ENCODE peak calls at places on chromosome 18, in four cellular contexts. Z is ovary, I is hepatocyte, J is colonic mucosa. K is an unnamed sample. For H3K27me3, the result is how much of the 10 kb centered on the place peaks cover.

GRCh38 chr18:54392621-54393023 is 34.9 kb downstream of the C18orf54 start:
- DNase-seq in J (no peak), Z (no peak), I (peak), K (no peak)

GRCh38 chr18:3305354-3305762 is 43.4 kb downstream of the MYL12B start:
- DNase-seq in Z (no peak), J (no peak), I (no peak), K (no peak)

GRCh38 chr18:74834424-74835309 is 237.0 kb downstream of the ZNF407 start:
- DNase-seq in Z (no peak), I (no peak), J (no peak), K (no peak)

GRCh38 chr18:74131124-74131523 is 16.5 kb downstream of the FBXO15 start:
- DNase-seq in J (no peak), I (no peak), Z (no peak), K (no peak)

GRCh38 chr18:58785171-58785805 is 79.4 kb upstream of the ZNF532 start:
- DNase-seq in Z (peak), I (peak), J (peak), K (no peak)

GRCh38 chr18:63290456-63291200 is 28.9 kb downstream of the BCL2 start:
- DNase-seq in J (no peak), I (no peak), Z (no peak), K (no peak)

GRCh38 chr18:75915941-75916640 is 488.6 kb upstream of the SMIM21 start:
- DNase-seq in Z (peak), J (no peak), I (peak), K (peak)

GRCh38 chr18:64720781-64721464 is 572.0 kb upstream of the LINC00305 start:
- DNase-seq in J (peak), Z (no peak), I (peak), K (no peak)

GRCh38 chr18:32909798-32910561 is 137.2 kb upstream of the KLHL14 start:
- DNase-seq in J (no peak), I (no peak), Z (no peak), K (no peak)

GRCh38 chr18:25360301-25360899 is 8.4 kb upstream of the ZNF521 start:
- DNase-seq in I (no peak), Z (no peak), J (no peak), K (no peak)

GRCh38 chr18:369224-370010 is 101.6 kb upstream of the THOC1 start:
- DNase-seq in I (no peak), J (no peak), Z (no peak), K (no peak)

GRCh38 chr18:323253-323622 is 55.4 kb upstream of the THOC1 start:
- DNase-seq in J (no peak), Z (no peak), I (peak), K (no peak)

GRCh38 chr18:22088976-22089375 is 80.4 kb upstream of the GATA6 start:
- DNase-seq in I (no peak), Z (no peak), J (no peak), K (no peak)

GRCh38 chr18:63344918-63345317 is 22.1 kb downstream of the KDSR start:
- DNase-seq in Z (no peak), J (no peak), I (no peak), K (no peak)

GRCh38 chr18:58527116-58528010 is 101.5 kb downstream of the ALPK2 start:
- DNase-seq in J (no peak), I (peak), Z (no peak), K (no peak)

GRCh38 chr18:65221736-65222135 is 529.1 kb upstream of the CDH7 start:
- DNase-seq in Z (no peak), I (no peak), J (no peak), K (no peak)

GRCh38 chr18:50340078-50340477 is 34.8 kb upstream of the SKA1 start:
- DNase-seq in Z (no peak), J (no peak), I (no peak), K (no peak)

GRCh38 chr18:39842042-39842791 is 2112.8 kb upstream of the PIK3C3 start:
- DNase-seq in I (no peak), J (no peak), Z (no peak), K (no peak)
- H3K27me3 ChIP-seq in I (under half), J (under half), Z (under half), K (under half)

GRCh38 chr18:41939326-41939725 is 15.7 kb upstream of the PIK3C3 start:
- DNase-seq in I (no peak), J (no peak), Z (no peak), K (no peak)
- H3K27ac ChIP-seq in I (no peak), J (no peak), Z (no peak), K (no peak)

DNA sequence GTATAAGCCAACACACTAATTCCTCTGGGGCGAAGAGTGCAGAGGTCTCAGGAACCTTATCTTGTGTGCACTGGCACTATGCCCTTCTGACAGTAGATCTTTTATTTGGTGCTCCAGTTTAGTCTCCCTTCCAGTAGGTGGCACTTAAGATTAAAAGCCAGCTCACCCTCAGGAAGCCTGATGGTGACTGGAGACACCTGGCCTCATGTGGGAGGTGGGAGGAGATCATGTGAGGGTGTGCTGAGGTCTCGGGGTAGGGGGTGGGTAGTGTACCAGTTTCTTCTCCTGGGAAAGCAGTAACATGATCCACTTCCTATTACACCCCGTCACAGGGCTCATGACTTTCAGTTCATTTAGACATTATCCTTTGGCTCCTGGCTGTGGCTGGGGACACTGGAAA is 654.9 kb downstream of the ADCYAP1 start:
- DNase-seq in I (no peak), J (no peak), Z (no peak), K (no peak)
- TF ChIP-seq CTCF in I (no peak), J (no peak), Z (no peak), K (no peak)

GRCh38 chr18:10064267-10064666 is 150.5 kb downstream of the VAPA start:
- DNase-seq in Z (no peak), J (no peak), I (no peak), K (no peak)
- H3K27me3 ChIP-seq in Z (under half), J (under half), I (under half), K (under half)

DNA sequence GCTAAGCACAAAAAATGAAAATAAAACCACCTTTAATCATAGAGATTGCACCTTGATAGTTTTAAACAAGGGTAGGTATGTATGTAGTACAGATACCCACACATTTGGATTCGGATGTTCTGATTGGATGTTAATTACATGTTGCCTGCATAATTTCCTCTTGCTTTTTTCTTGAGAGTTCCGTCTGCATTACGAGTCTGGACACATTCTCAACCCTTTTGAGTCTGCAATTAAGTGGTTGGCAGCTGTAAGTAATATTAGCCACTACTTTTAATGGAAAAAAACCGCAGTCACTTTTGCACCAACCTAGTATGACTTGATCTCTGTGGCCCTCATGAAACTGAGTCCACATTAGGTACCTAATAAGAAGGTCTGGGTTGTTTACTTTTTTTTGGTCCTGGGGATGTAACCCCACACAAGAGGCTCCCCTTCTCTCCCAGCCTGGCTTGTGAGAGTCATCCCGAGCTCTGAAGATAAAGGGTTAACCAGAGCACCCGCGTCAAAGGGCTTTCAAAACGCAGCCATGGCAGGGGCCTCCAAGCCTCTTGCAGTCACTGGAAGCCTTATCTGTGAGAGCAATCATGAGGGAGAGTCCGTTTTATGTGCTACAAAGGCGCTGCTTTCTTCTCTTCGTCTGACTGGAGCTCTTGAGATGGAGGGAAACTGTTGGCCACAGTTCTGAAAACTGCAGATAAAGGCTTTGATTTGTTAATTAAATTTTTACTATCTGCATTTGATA is 217.4 kb downstream of the VAPA start:
- DNase-seq in J (no peak), I (peak), Z (no peak), K (no peak)
- H3K27ac ChIP-seq in J (no peak), I (peak), Z (no peak), K (no peak)

GRCh38 chr18:11783716-11784331 is 67.4 kb upstream of the CHMP1B start:
- DNase-seq in Z (no peak), I (no peak), J (no peak), K (no peak)
- TF ChIP-seq CTCF in Z (no peak), I (no peak), J (no peak), K (no peak)

DNA sequence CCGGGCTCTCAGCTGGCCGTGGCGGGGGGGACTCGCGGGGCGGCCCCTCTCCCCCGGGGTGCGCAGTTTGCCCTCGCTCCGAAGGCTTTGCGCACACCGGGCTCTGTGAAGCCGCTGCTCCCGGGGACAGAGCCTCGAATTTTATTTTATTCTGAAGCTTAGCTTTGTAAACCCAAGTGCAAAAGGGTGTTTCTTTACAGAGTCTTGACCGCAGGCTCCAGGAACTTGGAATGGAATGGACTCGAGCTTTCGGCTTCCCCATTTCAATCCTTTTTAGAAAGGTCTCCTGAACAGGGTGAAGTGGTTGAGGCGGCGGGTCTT is 2.0 kb downstream of the GALR1 start:
- DNase-seq in Z (no peak), J (no peak), I (no peak), K (no peak)
- H3K27me3 ChIP-seq in Z (under half), J (under half), I (half or more), K (under half)

DNA sequence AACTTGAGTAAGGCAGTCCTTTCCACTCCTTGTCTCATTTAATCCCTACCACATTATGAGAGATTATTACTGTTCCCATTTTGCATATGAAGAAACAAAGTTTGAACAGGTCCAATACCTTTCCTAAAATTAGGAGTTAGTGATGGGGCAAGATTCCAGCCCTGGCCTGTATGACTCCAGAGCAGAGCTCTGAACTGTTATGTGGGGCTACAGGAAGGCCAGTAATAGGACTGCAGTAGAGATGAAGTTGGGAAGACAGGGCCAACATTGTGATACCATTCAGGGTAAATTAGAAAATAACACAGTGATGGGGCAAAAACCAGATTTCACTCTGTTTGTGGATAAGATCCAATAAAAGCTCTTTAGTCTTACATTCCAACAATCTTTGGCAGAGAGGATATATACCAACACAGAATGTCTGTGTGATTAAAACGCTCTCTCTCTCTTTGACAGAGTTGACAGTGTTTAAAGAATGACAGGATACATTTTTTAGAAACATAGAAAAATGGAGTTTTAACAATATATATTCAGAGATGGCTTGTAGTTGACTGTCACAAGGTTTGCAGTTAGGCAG is 22.7 kb downstream of the KATNAL2 start:
- DNase-seq in I (no peak), Z (no peak), J (no peak), K (no peak)
- H3K27ac ChIP-seq in I (peak), Z (no peak), J (no peak), K (no peak)

DNA sequence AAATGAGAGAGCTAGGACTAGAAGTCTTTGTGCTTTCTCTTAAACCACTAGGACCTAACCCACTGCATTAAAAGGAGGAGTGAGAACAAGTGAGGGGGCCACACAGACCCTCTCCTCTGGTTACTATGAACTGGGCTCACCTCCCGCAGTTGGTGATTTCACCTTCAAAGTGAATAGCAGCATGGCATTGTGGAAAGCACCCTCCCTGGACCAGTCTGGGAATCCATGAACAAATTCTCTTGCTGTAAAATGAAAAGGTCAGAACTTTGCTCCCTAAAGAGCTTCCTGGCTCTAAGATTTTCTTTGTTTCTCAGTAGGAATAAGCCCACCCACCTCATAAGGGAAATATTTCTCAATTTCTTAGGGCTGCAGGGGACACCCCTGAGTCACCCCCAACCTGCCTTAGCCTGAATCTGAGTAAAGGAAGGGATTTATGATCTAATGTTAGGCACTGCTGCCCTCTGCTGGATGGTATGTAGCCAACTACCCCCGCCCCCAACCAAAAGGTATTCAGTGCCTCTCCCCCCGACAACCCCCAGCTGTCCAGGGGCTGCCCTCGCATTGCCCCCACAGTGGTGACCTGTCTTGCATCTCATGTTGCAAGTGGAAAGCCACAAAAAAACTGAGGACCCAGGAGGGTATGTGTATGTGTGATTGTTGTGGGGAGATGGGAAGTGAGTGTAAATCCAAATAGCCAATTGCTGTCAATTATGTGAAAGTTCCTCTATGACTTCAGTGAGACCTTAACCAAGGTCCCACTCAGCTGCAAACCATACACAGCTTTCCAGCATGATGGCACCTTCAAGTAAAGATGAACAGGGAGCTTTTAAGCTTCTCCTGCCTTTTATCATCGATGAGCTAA is 230.9 kb upstream of the SLC14A2 start:
- DNase-seq in I (peak), Z (peak), J (peak), K (peak)
- TF ChIP-seq CTCF in I (peak), Z (peak), J (peak), K (peak)

K was measured in dorsolateral prefrontal cortex.